ENCODE peak calls at places on chromosomes 6 and 20, in seven cellular contexts. X is CD4-positive, alpha-beta T cell; D is nephron progenitor cell; R is fibroblast of mammary gland; Q is pancreas; B is IMR-90; H is heart left ventricle. T is an unnamed sample.
A peak's percentile ranks its signal among the peaks of the same experiment; 100 is the strongest.

GRCh38 chr6:106377061-106377540 is 16.6 kb downstream of the CRYBG1 start:
- DNase-seq in H (no peak), Q (no peak), B (peak; percentile 34), R (peak; percentile 33), D (no peak), X (no peak), T (no peak)

GRCh38 chr6:88842320-88842719 is 121.1 kb downstream of the RNGTT start:
- DNase-seq in B (no peak), H (no peak), R (no peak), X (no peak), D (no peak), Q (no peak), T (no peak)

GRCh38 chr20:19890358-19891117 is 126.6 kb upstream of the NAA20 start:
- DNase-seq in Q (no peak), H (no peak), B (no peak), X (no peak), D (no peak), R (no peak), T (peak; percentile 53)

GRCh38 chr6:101226677-101227135 is 166.8 kb upstream of the GRIK2 start:
- DNase-seq in B (peak; percentile 3), H (no peak), X (no peak), Q (no peak), D (peak; percentile 38), R (peak; percentile 45), T (peak; percentile 31)

GRCh38 chr6:33826537-33826936 is 22.7 kb upstream of the MLN start:
- DNase-seq in D (no peak), H (no peak), Q (no peak), X (no peak), R (no peak), B (no peak), T (no peak)

GRCh38 chr6:38350882-38351281 is 288.8 kb downstream of the BTBD9 start:
- DNase-seq in Q (no peak), H (no peak), X (no peak), B (peak; percentile 74), R (peak; percentile 49), D (no peak), T (peak; percentile 51)

GRCh38 chr20:45359069-45359405 is 3.9 kb upstream of the SYS1 start:
- DNase-seq in X (no peak), R (peak; percentile 81), H (peak; percentile 52), B (peak; percentile 44), D (no peak), Q (no peak), T (peak; percentile 90)

GRCh38 chr6:155943635-155944034 is 488.0 kb upstream of the NOX3 start:
- DNase-seq in R (no peak), X (no peak), D (no peak), Q (no peak), B (peak; percentile 72), H (no peak), T (peak; percentile 21)

GRCh38 chr20:9081423-9081966 is 12.6 kb downstream of the PLCB4 start:
- DNase-seq in B (peak; percentile 28), H (no peak), X (no peak), D (no peak), Q (no peak), R (peak; percentile 81), T (no peak)

GRCh38 chr20:24998121-24998520 is 5.6 kb upstream of the APMAP start:
- DNase-seq in X (no peak), D (no peak), B (no peak), R (no peak), H (peak; percentile 10), Q (no peak), T (no peak)

GRCh38 chr6:108640104-108640503 is 79.4 kb downstream of the FOXO3 start:
- DNase-seq in R (no peak), X (no peak), D (no peak), Q (no peak), H (no peak), B (no peak), T (no peak)

GRCh38 chr20:37265152-37265551 is 3.5 kb upstream of the GHRH start:
- DNase-seq in X (no peak), B (no peak), Q (no peak), H (no peak), R (no peak), D (no peak), T (no peak)

GRCh38 chr6:133774356-133774755 is 114.6 kb upstream of the TCF21 start:
- DNase-seq in X (no peak), Q (no peak), R (peak; percentile 78), H (no peak), B (peak; percentile 75), D (no peak), T (peak; percentile 37)

GRCh38 chr6:20705741-20706140 is 171.5 kb downstream of the CDKAL1 start:
- DNase-seq in H (no peak), B (no peak), Q (no peak), D (no peak), X (no peak), R (no peak), T (no peak)

GRCh38 chr6:43776799-43777776 is 7.1 kb downstream of the VEGFA start:
- DNase-seq in X (no peak), R (no peak), Q (peak; percentile 4), H (no peak), B (no peak), D (no peak), T (no peak)

GRCh38 chr6:126804255-126805064 is 314.0 kb upstream of the RSPO3 start:
- DNase-seq in X (no peak), B (peak; percentile 55), D (peak; percentile 25), H (peak; percentile 19), R (peak; percentile 66), Q (no peak), T (peak; percentile 64)

GRCh38 chr6:127776320-127776719 is 124.5 kb downstream of the THEMIS start:
- DNase-seq in X (no peak), B (no peak), R (no peak), H (no peak), Q (no peak), D (no peak), T (no peak)

GRCh38 chr6:99362644-99363268 is 13.3 kb upstream of the FAXC start:
- DNase-seq in X (no peak), Q (no peak), R (no peak), D (no peak), B (no peak), H (no peak), T (no peak)

GRCh38 chr6:112214749-112215269 is 39.6 kb downstream of the LAMA4 start:
- DNase-seq in X (no peak), B (peak; percentile 3), R (no peak), Q (no peak), H (no peak), D (no peak), T (no peak)

GRCh38 chr20:4607287-4607713 is 114.4 kb upstream of the PRND start:
- DNase-seq in H (peak; percentile 41), D (peak; percentile 70), Q (peak; percentile 39), R (peak; percentile 75), B (peak; percentile 70), X (peak; percentile 30), T (peak; percentile 82)

GRCh38 chr6:10146723-10147451 is 268.0 kb downstream of the TFAP2A start:
- DNase-seq in Q (no peak), R (no peak), X (no peak), H (no peak), B (peak; percentile 8), D (peak; percentile 7), T (peak; percentile 4)

GRCh38 chr20:25310268-25310920 is 62.5 kb downstream of the PYGB start:
- DNase-seq in H (peak; percentile 48), R (peak; percentile 97), X (peak; percentile 32), B (peak; percentile 96), Q (no peak), D (no peak), T (peak; percentile 97)

GRCh38 chr20:8766868-8767390 is 302.0 kb upstream of the PLCB4 start:
- DNase-seq in B (no peak), D (no peak), R (peak; percentile 19), Q (no peak), X (no peak), H (no peak), T (no peak)

GRCh38 chr6:158028876-158029275 is 47.2 kb downstream of the SYNJ2 start:
- DNase-seq in R (no peak), X (no peak), Q (no peak), H (no peak), D (no peak), B (no peak), T (no peak)

GRCh38 chr20:665276-665675 is 10.3 kb downstream of the SCRT2 start:
- DNase-seq in B (no peak), D (no peak), X (no peak), R (no peak), H (no peak), Q (no peak), T (no peak)

GRCh38 chr6:71139249-71139648 is 149.4 kb upstream of the OGFRL1 start:
- DNase-seq in Q (no peak), X (no peak), H (no peak), D (no peak), B (peak; percentile 2), R (peak; percentile 37), T (no peak)

DNA sequence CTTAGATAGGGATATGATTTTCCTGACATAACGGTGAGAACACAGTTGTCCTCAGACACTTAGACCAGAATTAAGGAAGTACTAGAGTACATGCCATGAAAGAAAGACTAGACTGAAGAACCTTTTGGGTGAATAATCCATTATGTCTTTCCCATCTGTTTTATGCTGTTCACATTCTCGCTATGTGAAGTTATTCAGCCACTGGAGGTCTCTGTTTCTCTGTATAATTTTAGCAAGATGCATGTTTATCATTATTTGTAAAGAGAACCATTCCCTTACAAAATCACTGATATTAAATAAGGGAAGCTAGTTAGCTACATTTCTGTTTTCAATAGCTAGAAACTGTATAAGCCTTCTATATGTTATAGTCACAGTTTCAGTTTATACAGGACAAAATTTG is 391.9 kb downstream of the CD109 start:
- DNase-seq in B (peak; percentile 77), R (peak; percentile 48), X (no peak), Q (no peak), H (no peak), D (no peak), T (peak; percentile 55)
- TF ChIP-seq CTCF in B (peak; percentile 68), R (peak; percentile 4), X (no peak), Q (no peak), H (no peak), D (no peak), T (peak; percentile 37)

DNA sequence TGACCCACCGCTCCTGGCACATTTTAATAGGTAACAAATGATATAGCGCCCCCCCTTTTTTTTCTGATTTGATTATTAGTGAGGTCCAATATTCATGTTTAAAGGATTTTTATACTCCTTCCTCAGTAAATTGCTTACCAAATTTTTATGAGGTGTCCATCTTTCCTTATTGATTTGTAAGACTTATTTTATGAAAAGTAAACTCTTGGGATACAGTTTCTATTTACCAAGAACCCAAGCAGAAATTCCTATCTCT is 25.1 kb downstream of the TRIM27 start:
- DNase-seq in R (no peak), Q (no peak), X (no peak), D (no peak), H (no peak), B (no peak), T (no peak)
- TF ChIP-seq CTCF in R (no peak), Q (no peak), X (no peak), D (no peak), H (no peak), B (no peak), T (no peak)

GRCh38 chr20:23111307-23111943 is 25.3 kb upstream of the CD93 start:
- DNase-seq in B (no peak), D (no peak), Q (no peak), H (no peak), R (no peak), X (no peak), T (no peak)
- TF ChIP-seq CTCF in B (no peak), D (no peak), Q (no peak), H (no peak), R (no peak), X (no peak), T (no peak)

GRCh38 chr6:130000526-130001228 is 17.7 kb upstream of the L3MBTL3 start:
- DNase-seq in R (no peak), X (no peak), Q (no peak), B (no peak), H (no peak), D (no peak), T (no peak)

GRCh38 chr6:130001229-130001554 is 17.2 kb upstream of the L3MBTL3 start:
- DNase-seq in B (no peak), R (no peak), X (no peak), D (no peak), Q (no peak), H (no peak), T (no peak)
- TF ChIP-seq CTCF in B (no peak), R (no peak), X (no peak), D (no peak), Q (no peak), H (no peak), T (no peak)

T was measured in fibroblast of villous mesenchyme.